ENCODE peak calls at places on chromosomes 4 and X, in six cellular contexts. Z is upper lobe of left lung, F is IMR-90, N is K562, X is endothelial cell of umbilical vein, A is sigmoid colon. U is an unnamed sample.

GRCh38 chr4:111040904-111041303 is 418.0 kb upstream of the PITX2 start:
- DNase-seq in Z (no peak), F (no peak), N (no peak), X (no peak), A (no peak), U (no peak)

GRCh38 chr4:148515248-148515647 is 73.0 kb upstream of the NR3C2 start:
- DNase-seq in Z (no peak), F (peak), N (no peak), X (peak), A (no peak), U (no peak)

GRCh38 chr4:80173387-80173786 is 23.9 kb upstream of the PRDM8 start:
- DNase-seq in Z (no peak), F (peak), N (no peak), X (peak), A (no peak), U (no peak)

GRCh38 chrX:112820364-112821308 is 20.0 kb downstream of the AMOT start:
- DNase-seq in Z (no peak), F (no peak), N (no peak), X (no peak), A (no peak), U (no peak)

GRCh38 chr4:26525136-26525535 is 34.9 kb upstream of the CCKAR start:
- DNase-seq in Z (no peak), F (peak), N (no peak), X (no peak), A (no peak), U (no peak)

GRCh38 chrX:96579252-96579651 is 105.4 kb upstream of the DIAPH2 start:
- DNase-seq in Z (no peak), F (no peak), N (no peak), X (no peak), A (no peak), U (no peak)

GRCh38 chr4:89486042-89486441 is 178.4 kb upstream of the GPRIN3 start:
- DNase-seq in Z (no peak), F (peak), N (no peak), X (peak), A (no peak), U (peak)

GRCh38 chr4:58551676-58552075 is 1441.5 kb upstream of the IGFBP7 start:
- DNase-seq in Z (no peak), F (no peak), N (no peak), X (no peak), A (no peak), U (no peak)

GRCh38 chrX:154378059-154378798 is 866 bp upstream of the EMD start:
- DNase-seq in Z (no peak), F (peak), N (peak), X (peak), A (peak), U (no peak)

GRCh38 chr4:89290727-89291126 is 16.9 kb downstream of the GPRIN3 start:
- DNase-seq in Z (no peak), F (no peak), N (no peak), X (no peak), A (no peak), U (no peak)

GRCh38 chrX:102899940-102900916 is 36.8 kb upstream of the RAB40AL start:
- DNase-seq in Z (no peak), F (peak), N (peak), X (peak), A (peak), U (peak)

GRCh38 chr4:160009656-160010493 is 907.0 kb downstream of the RAPGEF2 start:
- DNase-seq in Z (no peak), F (no peak), N (no peak), X (no peak), A (no peak), U (no peak)

GRCh38 chrX:46256875-46257274 is 288.3 kb downstream of the ZNF674 start:
- DNase-seq in Z (no peak), F (no peak), N (no peak), X (no peak), A (no peak), U (no peak)

GRCh38 chrX:152028611-152029010 is 54.1 kb upstream of the GABRE start:
- DNase-seq in Z (no peak), F (no peak), N (no peak), X (no peak), A (no peak), U (no peak)

GRCh38 chr4:55426518-55426917 is 30.8 kb downstream of the TMEM165 start:
- DNase-seq in Z (no peak), F (no peak), N (no peak), X (no peak), A (no peak), U (no peak)

GRCh38 chr4:120056249-120056648 is 10.4 kb downstream of the MAD2L1 start:
- DNase-seq in Z (no peak), F (peak), N (no peak), X (peak), A (no peak), U (no peak)

GRCh38 chr4:13483142-13484044 is 747 bp downstream of the RAB28 start:
- DNase-seq in Z (no peak), F (peak), N (peak), X (peak), A (peak), U (peak)

GRCh38 chr4:23438764-23439163 is 451.1 kb downstream of the PPARGC1A start:
- DNase-seq in Z (no peak), F (no peak), N (no peak), X (no peak), A (no peak), U (no peak)

GRCh38 chrX:57677132-57677858 is 2.8 kb downstream of the NLRP2B start:
- DNase-seq in Z (no peak), F (no peak), N (no peak), X (no peak), A (no peak), U (no peak)

DNA sequence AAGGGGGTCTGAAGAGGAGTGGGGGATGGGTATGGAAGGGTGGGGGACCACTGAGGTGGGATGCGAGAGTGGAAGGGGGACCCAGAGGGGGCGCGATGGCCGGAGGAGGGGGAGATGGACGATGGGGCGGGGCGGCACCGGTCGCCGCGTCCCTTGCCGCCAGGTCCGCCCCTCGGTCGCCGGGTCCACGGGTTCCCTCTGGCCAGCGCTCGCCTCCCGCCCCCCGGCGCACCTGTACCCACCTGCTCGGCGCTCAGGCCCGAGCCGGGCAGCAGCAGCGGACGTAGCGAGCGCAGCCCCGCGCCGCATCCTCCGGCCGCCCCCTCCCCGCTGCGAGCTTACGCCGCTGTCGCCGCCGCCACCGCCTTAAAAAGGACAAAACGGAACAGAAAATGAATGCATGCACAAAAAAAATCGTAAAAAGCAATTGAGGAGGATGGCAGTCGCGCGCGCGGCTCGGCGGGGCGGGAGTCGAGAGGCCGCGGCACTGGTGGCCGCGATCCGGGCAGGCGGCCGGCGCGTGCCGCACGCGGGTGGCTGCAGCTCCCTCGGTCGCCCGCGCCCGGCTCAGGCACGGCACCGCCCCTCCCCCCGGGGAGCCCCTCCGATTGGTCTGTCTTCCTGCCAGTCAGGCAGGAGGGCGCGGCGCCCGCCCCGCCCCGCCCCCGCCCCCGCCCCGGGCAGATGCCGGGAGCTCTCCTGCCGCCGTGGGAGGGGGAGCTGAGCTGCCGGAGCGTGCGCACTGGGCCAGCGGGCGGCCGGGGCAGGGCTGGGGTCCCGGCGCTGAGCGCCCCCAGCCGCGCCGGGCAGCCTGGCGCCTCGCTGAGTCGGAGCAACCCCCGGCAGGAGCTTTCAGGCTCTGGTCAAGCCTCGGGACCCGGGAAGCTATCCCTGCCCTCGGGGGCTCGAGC is at the start of gene JAKMIP1:
- DNase-seq in Z (peak), F (peak), N (peak), X (peak), A (peak), U (peak)
- TF ChIP-seq POLR2A in Z (no peak), F (no peak), N (no peak), X (no peak), A (no peak), U (no peak)

GRCh38 chr4:2947926-2948325 is 15.3 kb downstream of the NOP14 start:
- DNase-seq in Z (no peak), F (no peak), N (no peak), X (no peak), A (peak), U (no peak)
- TF ChIP-seq POLR2A in Z (no peak), F (no peak), N (no peak), X (no peak), A (no peak), U (no peak)

GRCh38 chr4:3436798-3437581 is 4.8 kb upstream of the HGFAC start:
- DNase-seq in Z (peak), F (peak), N (no peak), X (peak), A (no peak), U (peak)
- TF ChIP-seq POLR2A in Z (no peak), F (no peak), N (no peak), X (no peak), A (no peak), U (peak)

DNA sequence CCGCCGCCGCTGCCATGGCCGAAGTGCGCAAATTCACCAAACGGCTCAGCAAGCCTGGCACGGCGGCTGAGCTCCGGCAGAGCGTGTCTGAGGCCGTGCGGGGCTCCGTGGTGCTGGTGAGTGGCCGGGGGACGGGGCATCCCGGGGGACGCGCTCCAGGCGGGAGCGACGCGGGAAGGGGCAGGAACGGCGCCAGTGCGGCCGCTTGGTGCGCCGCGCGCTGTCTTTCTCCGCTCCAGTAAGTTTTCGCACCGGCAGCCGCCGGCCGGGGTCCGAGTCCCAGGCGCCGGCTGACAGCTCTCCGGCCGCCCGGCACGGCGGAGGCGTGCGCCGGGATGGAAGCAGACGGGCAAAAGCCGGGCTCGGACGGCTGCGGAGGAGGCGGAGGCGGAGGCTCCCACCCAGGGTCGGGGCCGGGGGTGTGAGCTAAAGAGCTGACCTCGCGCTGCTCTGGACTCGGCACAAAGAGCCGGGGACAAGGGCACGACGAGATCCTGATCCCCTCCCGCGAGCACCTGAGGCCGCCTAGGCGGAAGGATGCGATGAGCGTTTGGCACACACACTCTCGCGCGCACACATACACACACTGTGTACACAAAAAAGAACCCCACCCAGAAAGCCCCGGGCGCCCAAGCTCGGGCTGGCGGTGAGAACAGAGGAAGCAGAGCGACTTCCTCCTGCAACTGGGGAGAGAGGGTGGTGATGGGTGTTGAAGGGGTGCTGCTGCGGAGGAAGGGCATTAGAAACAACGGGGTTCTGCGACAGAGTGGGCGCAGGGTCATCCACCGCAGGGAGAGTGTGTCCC is 545 bp downstream of the DOCK11 start:
- DNase-seq in Z (peak), F (no peak), N (peak), X (peak), A (peak), U (peak)
- TF ChIP-seq POLR2A in Z (peak), F (no peak), N (peak), X (no peak), A (no peak), U (no peak)

GRCh38 chr4:185576918-185577591 is 41.7 kb upstream of the PDLIM3 start:
- DNase-seq in Z (no peak), F (peak), N (no peak), X (no peak), A (no peak), U (no peak)

GRCh38 chr4:185576314-185576713 is 41.0 kb upstream of the PDLIM3 start:
- DNase-seq in Z (no peak), F (no peak), N (no peak), X (no peak), A (no peak), U (no peak)

GRCh38 chr4:185570727-185571126 is 35.4 kb upstream of the PDLIM3 start:
- DNase-seq in Z (no peak), F (no peak), N (no peak), X (no peak), A (no peak), U (no peak)

GRCh38 chr4:185577592-185577940 is 42.3 kb upstream of the PDLIM3 start:
- DNase-seq in Z (no peak), F (no peak), N (no peak), X (no peak), A (no peak), U (no peak)

GRCh38 chr4:185573651-185574199 is 38.4 kb upstream of the PDLIM3 start:
- DNase-seq in Z (peak), F (peak), N (peak), X (peak), A (no peak), U (no peak)
- TF ChIP-seq POLR2A in Z (no peak), F (no peak), N (peak), X (peak), A (no peak), U (no peak)

GRCh38 chr4:38606587-38606905 is 57.5 kb upstream of the KLF3 start:
- DNase-seq in Z (no peak), F (no peak), N (peak), X (no peak), A (no peak), U (peak)

GRCh38 chr4:38609614-38610013 is 54.4 kb upstream of the KLF3 start:
- DNase-seq in Z (no peak), F (no peak), N (no peak), X (no peak), A (no peak), U (peak)

GRCh38 chr4:38612996-38613395 is 51.0 kb upstream of the KLF3 start:
- DNase-seq in Z (no peak), F (no peak), N (no peak), X (peak), A (no peak), U (no peak)

GRCh38 chr4:38614198-38614597 is 49.8 kb upstream of the KLF3 start:
- DNase-seq in Z (no peak), F (peak), N (no peak), X (no peak), A (no peak), U (no peak)

DNA sequence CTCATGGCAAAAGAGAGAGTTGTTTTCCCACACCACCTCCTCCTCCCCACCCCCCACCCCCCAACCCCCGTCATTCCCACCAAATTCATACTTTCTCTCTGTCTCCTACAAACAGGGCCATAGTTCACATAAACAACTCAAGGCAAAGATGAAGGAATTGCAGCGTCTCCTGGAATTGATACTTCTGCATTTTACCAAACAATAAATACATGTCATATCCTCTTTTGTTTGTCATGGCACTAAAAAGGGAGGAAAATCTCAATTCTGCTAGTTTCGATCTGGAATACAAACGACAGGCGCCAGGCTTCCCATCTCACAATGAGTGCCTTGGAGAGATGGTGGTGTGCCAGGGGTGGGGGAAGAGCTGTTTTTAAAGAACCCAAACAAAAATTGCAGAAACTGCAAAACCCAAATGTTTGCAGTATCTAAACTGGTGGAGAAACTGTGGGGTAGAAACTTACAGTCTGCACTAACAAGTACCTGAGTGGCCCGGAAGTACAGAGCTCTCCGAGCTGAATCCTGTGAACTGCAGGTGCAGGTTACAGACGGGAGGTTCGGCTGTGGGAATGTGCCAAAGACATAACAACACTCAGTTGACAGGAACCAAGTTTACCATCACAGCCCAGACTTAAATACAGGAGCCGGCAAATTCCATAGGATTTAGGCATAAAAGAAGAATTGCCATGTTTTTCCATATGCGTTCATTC is 53.0 kb upstream of the KLF3 start:
- DNase-seq in Z (no peak), F (no peak), N (no peak), X (no peak), A (no peak), U (no peak)
- TF ChIP-seq POLR2A in Z (no peak), F (no peak), N (no peak), X (no peak), A (no peak), U (no peak)

GRCh38 chr4:85500110-85500867 is 25.3 kb downstream of the ARHGAP24 start:
- DNase-seq in Z (no peak), F (no peak), N (no peak), X (no peak), A (no peak), U (no peak)
- TF ChIP-seq POLR2A in Z (no peak), F (no peak), N (no peak), X (no peak), A (no peak), U (no peak)

DNA sequence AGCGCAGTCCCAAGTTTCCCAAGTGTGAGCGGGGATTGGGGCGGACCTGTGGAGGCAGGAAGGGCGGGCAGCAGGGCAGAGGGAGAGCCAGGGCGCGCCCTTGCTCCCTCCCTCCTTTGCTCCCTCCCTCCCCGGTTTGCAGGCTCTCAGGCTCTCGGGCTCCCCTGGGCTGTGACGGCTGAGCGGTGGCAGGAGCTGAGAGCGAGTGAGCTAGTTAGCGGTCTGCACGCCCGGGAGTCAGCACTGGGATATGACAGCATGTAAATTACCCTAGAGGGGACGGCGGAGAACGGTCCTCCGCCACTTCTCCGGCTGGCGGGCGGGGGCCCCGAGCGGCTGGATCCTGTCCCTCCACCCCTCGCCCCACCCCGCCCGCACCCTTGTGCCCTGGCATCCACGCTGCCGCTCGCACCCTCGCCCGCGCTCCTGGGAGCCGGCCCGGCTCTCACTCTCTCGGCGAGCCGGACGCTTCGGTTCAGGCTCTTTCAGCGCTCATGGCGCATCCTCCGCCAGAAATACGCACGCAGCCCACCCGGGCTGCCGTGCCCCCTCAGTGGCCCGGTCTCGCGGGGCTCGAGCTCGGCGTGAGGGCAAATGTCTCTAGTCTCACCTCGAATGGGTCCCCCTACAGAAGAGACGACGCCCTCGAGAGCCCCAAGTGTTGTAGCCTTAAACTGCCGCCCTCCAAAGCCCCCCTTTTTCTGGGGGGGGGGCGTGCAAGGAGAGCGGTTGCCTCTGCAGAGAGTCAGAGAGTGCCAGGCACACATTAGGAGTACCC is at the start of gene TSC22D3:
- DNase-seq in Z (peak), F (peak), N (peak), X (peak), A (peak), U (peak)
- TF ChIP-seq POLR2A in Z (peak), F (no peak), N (no peak), X (no peak), A (no peak), U (peak)

DNA sequence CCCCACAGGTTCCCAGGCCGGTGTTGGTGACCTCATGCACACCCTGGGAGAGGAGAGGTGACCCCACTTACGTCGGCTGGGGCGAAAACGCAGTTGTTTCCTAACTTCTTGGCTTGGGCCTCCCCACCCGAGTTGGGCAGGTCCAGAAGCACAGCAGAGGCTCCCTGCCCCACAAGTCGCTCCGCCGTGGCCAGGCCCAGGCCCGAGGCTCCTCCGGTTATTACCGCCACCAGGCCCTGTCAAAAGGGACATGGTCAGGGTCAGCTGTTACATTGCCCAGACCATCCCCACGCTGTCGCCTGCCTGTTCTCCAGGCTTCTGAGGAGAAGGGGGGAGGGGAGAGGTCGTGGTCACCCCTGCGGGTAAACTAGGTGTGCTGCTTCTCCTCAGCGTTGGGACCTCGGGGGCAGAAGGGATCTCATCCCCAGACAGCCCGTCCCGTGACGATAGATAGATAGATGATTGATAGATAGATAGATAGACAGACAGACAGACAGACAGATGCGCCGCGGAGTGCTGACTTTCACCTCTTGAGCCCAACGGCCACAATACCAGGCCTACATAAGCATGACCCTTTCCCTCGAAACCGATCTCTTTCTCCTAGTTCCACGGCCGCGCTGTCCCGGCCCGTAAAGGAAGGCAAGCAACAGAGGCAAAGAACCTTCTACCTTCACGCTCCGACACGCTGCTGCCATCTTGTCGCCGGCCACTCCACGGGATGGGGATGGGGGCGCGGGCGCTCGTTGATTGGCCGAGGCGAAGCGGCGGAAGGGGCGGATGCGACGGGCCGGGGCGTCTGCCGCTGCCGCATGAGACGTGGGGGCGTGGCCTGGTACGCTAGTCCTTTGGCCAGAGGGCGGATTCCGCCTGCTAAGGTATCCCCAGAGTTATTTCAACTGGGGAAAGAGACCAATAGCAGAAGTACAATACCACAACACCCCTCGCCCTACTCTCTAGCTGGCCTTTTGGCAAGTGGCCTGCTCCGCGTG is at the start of gene HSD17B10:
- DNase-seq in Z (peak), F (peak), N (peak), X (peak), A (peak), U (peak)
- TF ChIP-seq POLR2A in Z (no peak), F (peak), N (peak), X (peak), A (peak), U (peak)